ENCODE peak calls at places on chromosomes 3 and 15, in six cellular contexts. B is EL; S is stimulated activated CD4-positive, alpha-beta T cell treated with anti-CD3 and anti-CD28 coated beads, Interleukin-15, amount 100 ng/mL, for 1 hour; I is activated T-helper 1 cell treated with anti-CD3 and anti-CD28 coated beads, Interleukin-2, amount 50 U/mL, for 16 hours; H is NCI-H510A; T is AML-193. A is an unnamed sample.

GRCh38 chr15:93438310-93438709 is 349.3 kb upstream of the RGMA start:
- DNase-seq in I (no peak), S (no peak), B (no peak), T (no peak), H (no peak), A (no peak)

GRCh38 chr15:40806672-40807027 is 239 bp upstream of the ZFYVE19 start:
- DNase-seq in S (no peak), H (no peak), B (no peak), I (no peak), T (no peak), A (no peak)

GRCh38 chr3:143830063-143830462 is 18.2 kb downstream of the SLC9A9 start:
- DNase-seq in I (no peak), B (no peak), H (no peak), T (no peak), S (no peak), A (no peak)

GRCh38 chr15:51759557-51760070 is 8.2 kb downstream of the TMOD2 start:
- DNase-seq in B (peak), T (peak), S (no peak), I (no peak), H (peak), A (peak)

GRCh38 chr3:106850429-106850828 is 526.8 kb upstream of the CCDC54 start:
- DNase-seq in S (no peak), H (no peak), I (no peak), T (no peak), B (peak), A (peak)

GRCh38 chr15:66800584-66801235 is 98.7 kb downstream of the SMAD6 start:
- DNase-seq in B (peak), I (no peak), H (no peak), T (no peak), S (no peak), A (peak)

GRCh38 chr3:19364150-19364549 is 215.8 kb downstream of the KCNH8 start:
- DNase-seq in T (no peak), B (no peak), S (no peak), H (no peak), I (no peak), A (no peak)

GRCh38 chr15:25725758-25726157 is 137.4 kb downstream of the ATP10A start:
- DNase-seq in S (no peak), H (no peak), T (no peak), B (no peak), I (no peak), A (no peak)

GRCh38 chr15:79811406-79812405 is 85.1 kb downstream of the MTHFS start:
- DNase-seq in T (no peak), H (no peak), B (peak), S (no peak), I (no peak), A (peak)

GRCh38 chr15:90814193-90814811 is 54.1 kb upstream of the FURIN start:
- DNase-seq in H (no peak), B (no peak), I (no peak), T (no peak), S (no peak), A (no peak)

GRCh38 chr15:100948430-100948762 is 29.2 kb downstream of the LRRK1 start:
- DNase-seq in B (no peak), I (no peak), T (no peak), S (no peak), H (no peak), A (no peak)

A was measured in GM03348.